ENCODE peak calls at places on chromosomes 12 and 14, in ten cellular contexts. B is DND-41, D is HCT116, X is MM.1S, R is SK-N-SH, W is IMR-90, E is fibroblast of lung, K is GM12878, S is K562, G is neural progenitor cell. M is an unnamed sample.

GRCh38 chr12:39327965-39328364 is 115.0 kb downstream of the KIF21A start:
- DNase-seq in G (no peak), S (no peak), R (no peak), E (no peak), D (no peak), B (no peak), K (no peak), W (no peak), X (no peak), M (no peak)

GRCh38 chr12:96219700-96220206 is 25.6 kb downstream of the ELK3 start:
- DNase-seq in K (no peak), D (peak; percentile 90), B (no peak), W (peak; percentile 98), E (peak; percentile 93), X (no peak), R (peak; percentile 37), S (no peak), G (peak; percentile 14), M (peak; percentile 100)

GRCh38 chr14:77290705-77291104 is 19.7 kb upstream of the NGB start:
- DNase-seq in B (no peak), E (no peak), G (no peak), R (no peak), K (no peak), S (no peak), X (no peak), D (no peak), W (peak; percentile 75), M (peak; percentile 12)

GRCh38 chr12:22702690-22703089 is 77.7 kb downstream of the ETNK1 start:
- DNase-seq in W (no peak), E (no peak), G (no peak), B (no peak), K (no peak), D (no peak), R (no peak), S (no peak), X (no peak), M (no peak)

GRCh38 chr12:124545508-124546418 is 21.6 kb downstream of the NCOR2 start:
- DNase-seq in R (no peak), E (no peak), W (peak; percentile 43), X (peak; percentile 73), D (no peak), B (no peak), K (peak; percentile 76), S (no peak), G (no peak), M (no peak)

GRCh38 chr12:64175254-64175945 is 46.7 kb downstream of the KICS2 start:
- DNase-seq in S (peak; percentile 25), B (no peak), X (no peak), G (peak; percentile 39), W (no peak), K (no peak), E (peak; percentile 50), D (no peak), R (no peak), M (no peak)

GRCh38 chr14:72594099-72594901 is 299.6 kb downstream of the DPF3 start:
- DNase-seq in D (no peak), R (no peak), S (no peak), X (no peak), W (no peak), G (no peak), E (no peak), K (peak; percentile 74), B (peak; percentile 74), M (no peak)

GRCh38 chr12:6295187-6295811 is 15.2 kb upstream of the PLEKHG6 start:
- DNase-seq in S (peak; percentile 45), G (no peak), D (peak; percentile 69), W (peak; percentile 82), B (no peak), X (no peak), R (peak; percentile 44), E (peak; percentile 74), K (no peak), M (peak; percentile 93)

GRCh38 chr14:85415015-85415712 is 114.8 kb upstream of the FLRT2 start:
- DNase-seq in X (no peak), E (peak; percentile 86), R (no peak), K (no peak), G (no peak), D (no peak), W (peak; percentile 93), S (no peak), B (no peak), M (peak; percentile 99)

GRCh38 chr12:94553130-94553519 is 93.5 kb upstream of the CEP83 start:
- DNase-seq in B (no peak), D (peak; percentile 51), G (no peak), W (peak; percentile 43), E (peak; percentile 82), S (no peak), R (no peak), K (no peak), X (no peak), M (peak; percentile 95)

GRCh38 chr12:92912052-92912451 is 17.0 kb downstream of the EEA1 start:
- DNase-seq in E (peak; percentile 17), K (no peak), G (no peak), W (peak; percentile 32), X (no peak), R (no peak), S (no peak), B (no peak), D (no peak), M (peak; percentile 99)

GRCh38 chr12:122835693-122836026 is 403 bp downstream of the HIP1R start:
- DNase-seq in X (peak; percentile 11), E (no peak), K (no peak), G (no peak), D (no peak), R (peak; percentile 83), B (peak; percentile 27), W (no peak), S (peak; percentile 74), M (no peak)

GRCh38 chr12:84969226-84969625 is 56.6 kb upstream of the SLC6A15 start:
- DNase-seq in E (no peak), W (no peak), B (no peak), S (no peak), G (no peak), X (no peak), K (no peak), R (no peak), D (no peak), M (peak; percentile 64)

GRCh38 chr14:63282997-63283396 is 35.7 kb downstream of the GPHB5 start:
- DNase-seq in R (no peak), K (no peak), B (no peak), X (no peak), W (no peak), S (no peak), E (peak; percentile 26), D (no peak), G (no peak), M (no peak)

DNA sequence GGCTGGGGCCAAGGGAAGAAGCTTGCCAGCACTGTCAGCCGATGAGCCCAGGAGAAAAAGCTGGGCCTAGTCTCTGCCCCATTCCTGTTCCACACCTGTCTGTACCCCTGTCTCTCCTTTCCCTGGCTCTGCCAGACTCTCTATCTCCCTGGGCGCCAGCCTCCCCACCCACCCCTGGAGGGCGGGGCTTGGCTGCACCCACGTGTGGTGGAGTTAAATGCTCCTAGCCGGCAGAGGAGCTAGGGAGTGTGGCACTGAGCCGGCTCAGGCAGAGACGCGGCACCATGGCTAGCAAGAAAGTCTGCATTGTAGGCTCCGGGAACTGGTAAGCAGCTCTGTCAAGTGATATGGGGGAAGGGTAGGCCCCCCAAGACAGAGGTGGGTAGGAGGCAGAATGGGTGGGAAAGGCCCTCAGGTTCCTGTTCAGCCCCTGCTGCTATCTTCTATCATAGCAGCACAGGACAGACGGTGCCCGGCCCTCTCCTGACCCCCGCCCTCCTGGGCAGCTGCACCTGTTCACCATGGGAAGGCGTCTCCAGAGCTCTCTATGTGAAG is at the start of gene GPD1:
- DNase-seq in R (peak; percentile 74), S (peak; percentile 80), B (peak; percentile 61), E (peak; percentile 18), G (peak; percentile 68), X (no peak), W (peak; percentile 28), D (peak; percentile 16), K (no peak), M (peak; percentile 62)
- H3K4me3 ChIP-seq in R (no peak within 1 kb of the TSS), S (no peak within 1 kb of the TSS), B (no peak within 1 kb of the TSS), E (no peak within 1 kb of the TSS), G (no peak within 1 kb of the TSS), X (no peak within 1 kb of the TSS), W (no peak within 1 kb of the TSS), D (peak within 1 kb of the TSS; percentile 35), K (no peak within 1 kb of the TSS), M (no peak within 1 kb of the TSS)

DNA sequence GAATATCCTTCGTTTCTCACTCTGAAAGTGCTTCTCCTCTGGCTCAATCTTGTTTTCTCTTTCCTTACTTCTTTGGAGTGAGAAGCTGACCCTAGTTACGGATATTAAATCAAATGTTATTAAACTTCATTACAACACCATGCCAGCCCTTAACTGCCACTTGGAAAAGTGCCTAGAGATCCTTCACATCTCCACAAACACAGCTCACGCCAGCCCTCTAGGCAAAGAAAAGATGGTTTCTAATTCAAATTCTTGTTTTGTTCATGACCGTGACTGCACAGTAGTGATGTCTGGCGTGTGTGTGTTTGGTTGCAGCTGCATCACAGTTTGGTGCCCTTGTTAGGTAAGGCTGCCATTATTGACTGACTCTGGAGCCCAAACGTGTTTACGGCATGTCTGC is 113.0 kb downstream of the BEGAIN start:
- DNase-seq in G (no peak), K (no peak), W (no peak), X (no peak), R (no peak), S (no peak), D (no peak), E (no peak), B (no peak), M (no peak)
- TF ChIP-seq CTCF in G (no peak), K (no peak), W (no peak), X (no peak), R (no peak), S (no peak), D (no peak), E (no peak), B (no peak), M (no peak)

DNA sequence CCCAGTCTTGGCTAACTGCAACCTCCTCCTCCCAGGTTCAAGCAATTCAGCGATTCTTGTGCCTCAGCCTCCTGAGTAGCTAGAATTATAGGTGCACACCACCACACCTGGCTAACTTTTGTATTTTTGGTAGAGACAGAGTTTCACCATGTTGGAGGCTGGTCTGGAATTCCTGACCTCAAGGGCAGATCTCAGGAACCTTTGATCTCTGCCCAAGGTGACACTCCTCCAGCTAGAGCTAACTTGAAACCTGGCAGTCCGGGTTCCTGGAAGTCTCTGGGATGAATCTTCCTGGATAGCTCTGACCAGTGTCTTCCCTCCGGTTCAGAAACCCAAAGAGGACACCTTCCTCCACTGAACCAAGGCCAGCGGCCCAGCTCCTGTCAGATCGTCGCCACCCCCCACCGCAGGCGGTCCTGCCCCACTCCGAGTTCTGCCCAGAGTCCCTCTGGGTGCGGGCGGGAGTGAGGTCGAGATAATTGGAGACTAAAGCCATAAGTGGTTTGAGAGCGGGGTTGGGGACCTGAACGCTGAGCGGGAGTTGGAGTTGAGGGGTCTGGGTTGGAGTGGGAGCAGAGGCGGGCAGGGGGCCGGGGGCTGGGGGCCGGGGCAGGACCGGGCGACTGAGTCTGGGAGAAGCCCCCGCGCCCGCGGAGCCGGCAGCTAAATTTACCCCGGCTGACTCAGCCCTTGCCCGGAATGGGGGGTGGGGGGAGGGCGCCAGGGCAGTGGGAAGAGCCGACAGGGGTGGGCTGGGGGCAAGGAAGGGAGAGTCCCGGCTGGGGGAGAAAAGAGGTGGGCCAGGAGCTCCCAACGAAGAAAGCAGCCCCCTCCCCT is 4.7 kb downstream of the DDN start:
- DNase-seq in G (no peak), R (no peak), E (no peak), K (no peak), B (no peak), D (no peak), W (no peak), X (no peak), S (no peak), M (no peak)
- H3K9ac ChIP-seq in G (no peak overlapping the region), R (no peak overlapping the region), E (no peak overlapping the region), K (no peak overlapping the region), B (no peak overlapping the region), D (no peak overlapping the region), W (no peak overlapping the region), X (no peak overlapping the region), S (peak overlapping the region; percentile 4), M (no peak overlapping the region)

GRCh38 chr14:35556548-35556947 is 22.6 kb downstream of the INSM2 start:
- DNase-seq in E (no peak), B (no peak), X (no peak), D (no peak), S (no peak), G (peak; percentile 42), K (no peak), R (peak; percentile 71), W (no peak), M (no peak)
- H3K4me3 ChIP-seq in E (no peak overlapping the region), B (no peak overlapping the region), X (no peak overlapping the region), D (no peak overlapping the region), S (no peak overlapping the region), G (no peak overlapping the region), K (no peak overlapping the region), R (no peak overlapping the region), W (no peak overlapping the region), M (no peak overlapping the region)

M was measured in mammary epithelial cell.